ENCODE peak calls at places on chromosomes 3 and 15, in four cellular contexts. R is AG20443, D is NCI-H1105, I is T-helper 17 cell. W is an unnamed sample.

GRCh38 chr15:75647370-75648155 is at the start of gene SNX33:
- DNase-seq in D (no peak), R (peak), I (no peak), W (peak)

GRCh38 chr15:67307156-67307555 is 52.6 kb downstream of the IQCH start:
- DNase-seq in D (no peak), I (no peak), R (no peak), W (peak)

GRCh38 chr3:185112186-185112585 is 40.7 kb downstream of the C3orf70 start:
- DNase-seq in I (no peak), D (no peak), R (no peak), W (no peak)

GRCh38 chr3:25396686-25397085 is 31.4 kb upstream of the RARB start:
- DNase-seq in I (no peak), D (no peak), R (no peak), W (no peak)

GRCh38 chr15:98983333-98983732 is 24.3 kb downstream of the PGPEP1L start:
- DNase-seq in R (peak), I (no peak), D (no peak), W (peak)

GRCh38 chr3:183158552-183159006 is 4.0 kb downstream of the LAMP3 start:
- DNase-seq in I (no peak), D (no peak), R (peak), W (no peak)

GRCh38 chr3:152879130-152879789 is 44.3 kb downstream of the P2RY1 start:
- DNase-seq in D (no peak), I (no peak), R (no peak), W (no peak)

GRCh38 chr15:101384276-101384675 is 89.2 kb upstream of the SNRPA1 start:
- DNase-seq in I (no peak), D (no peak), R (no peak), W (no peak)

GRCh38 chr15:77834276-77834990 is 201.7 kb upstream of the LINGO1 start:
- DNase-seq in R (no peak), D (no peak), I (no peak), W (no peak)

GRCh38 chr3:14439501-14440167 is 37.2 kb downstream of the SLC6A6 start:
- DNase-seq in I (no peak), R (no peak), D (peak), W (peak)

GRCh38 chr3:108441081-108441507 is 69.3 kb downstream of the MYH15 start:
- DNase-seq in R (peak), I (no peak), D (no peak), W (no peak)

GRCh38 chr3:136311256-136311655 is 61.1 kb downstream of the PCCB start:
- DNase-seq in I (no peak), D (no peak), R (no peak), W (no peak)

GRCh38 chr3:127408684-127409420 is 121.0 kb upstream of the PRR20G start:
- DNase-seq in R (no peak), I (no peak), D (no peak), W (no peak)

GRCh38 chr15:100284701-100285100 is 57.1 kb downstream of the ADAMTS17 start:
- DNase-seq in I (no peak), R (peak), D (no peak), W (no peak)

GRCh38 chr15:68984589-68984988 is 29.9 kb upstream of the NOX5 start:
- DNase-seq in D (no peak), I (no peak), R (no peak), W (no peak)

GRCh38 chr3:152621967-152622812 is 212.7 kb upstream of the P2RY1 start:
- DNase-seq in D (no peak), I (no peak), R (no peak), W (no peak)

GRCh38 chr3:52769786-52770445 is 824 bp downstream of the NEK4 start:
- DNase-seq in I (no peak), R (peak), D (no peak), W (no peak)

GRCh38 chr3:126721246-126721645 is 17.2 kb downstream of the CHCHD6 start:
- DNase-seq in D (no peak), R (no peak), I (no peak), W (no peak)

GRCh38 chr3:27428446-27428845 is 55.7 kb downstream of the SLC4A7 start:
- DNase-seq in R (no peak), D (no peak), I (no peak), W (peak)

GRCh38 chr3:17390785-17391184 is 351.6 kb downstream of the TBC1D5 start:
- DNase-seq in R (no peak), I (no peak), D (no peak), W (no peak)

GRCh38 chr15:90903733-90904536 is 833 bp downstream of the MAN2A2 start:
- DNase-seq in R (no peak), D (no peak), I (no peak), W (no peak)

GRCh38 chr15:27059610-27060202 is 88.7 kb downstream of the GABRG3 start:
- DNase-seq in I (no peak), D (no peak), R (peak), W (no peak)

GRCh38 chr3:186583820-186584219 is 13.3 kb downstream of the DNAJB11 start:
- DNase-seq in D (no peak), R (no peak), I (no peak), W (no peak)

GRCh38 chr3:80158332-80158731 is 390.5 kb upstream of the ROBO1 start:
- DNase-seq in R (no peak), D (no peak), I (no peak), W (no peak)

GRCh38 chr3:49476563-49476962 is 6.5 kb downstream of the DAG1 start:
- DNase-seq in I (no peak), D (no peak), R (no peak), W (no peak)

GRCh38 chr15:48393650-48394049 is 62.4 kb downstream of the DUT start:
- DNase-seq in R (no peak), I (no peak), D (no peak), W (no peak)

GRCh38 chr3:27907929-27908328 is 185.8 kb upstream of the EOMES start:
- DNase-seq in D (no peak), R (no peak), I (no peak), W (no peak)

GRCh38 chr3:195763248-195763830 is 42.6 kb downstream of the MUC20 start:
- DNase-seq in D (no peak), I (no peak), R (no peak), W (no peak)

GRCh38 chr15:88915354-88915753 is 2.2 kb upstream of the MFGE8 start:
- DNase-seq in R (no peak), D (no peak), I (no peak), W (no peak)

GRCh38 chr3:57627976-57628375 is 30.8 kb upstream of the ARF4 start:
- DNase-seq in I (no peak), D (peak), R (no peak), W (no peak)

GRCh38 chr3:13884851-13885703 is 5.2 kb upstream of the WNT7A start:
- DNase-seq in D (peak), I (peak), R (no peak), W (no peak)

GRCh38 chr3:16069149-16069922 is 105.1 kb upstream of the GALNT15 start:
- DNase-seq in R (peak), D (no peak), I (no peak), W (no peak)

GRCh38 chr15:41568350-41569017 is 9.5 kb downstream of the TYRO3 start:
- DNase-seq in I (no peak), D (no peak), R (no peak), W (no peak)

GRCh38 chr3:129417354-129417753 is 11.1 kb downstream of the EFCAB12 start:
- DNase-seq in R (no peak), D (no peak), I (no peak), W (no peak)

GRCh38 chr15:94701281-94701985 is 470.1 kb downstream of the MCTP2 start:
- DNase-seq in I (no peak), D (no peak), R (no peak), W (no peak)

GRCh38 chr3:177473184-177473583 is 275.9 kb upstream of the TBL1XR1 start:
- DNase-seq in I (no peak), D (no peak), R (no peak), W (peak)

GRCh38 chr3:31165399-31165860 is 271.0 kb upstream of the GADL1 start:
- DNase-seq in I (no peak), D (no peak), R (no peak), W (no peak)

GRCh38 chr3:55562672-55563071 is 75.6 kb upstream of the WNT5A start:
- DNase-seq in D (no peak), R (no peak), I (no peak), W (no peak)

GRCh38 chr3:197692641-197693040 is 44.1 kb downstream of the RUBCN start:
- DNase-seq in I (no peak), R (no peak), D (no peak), W (no peak)